ENCODE peak calls at places on chromosomes 2 and 18, in six cellular contexts. F, Q, P, W, V and U are unnamed samples.

GRCh38 chr2:144132357-144132756 is 387.6 kb downstream of the ZEB2 start:
- DNase-seq in Q (no peak), P (no peak), V (no peak), W (no peak), F (no peak), U (peak)

GRCh38 chr2:147479363-147479762 is 365.5 kb upstream of the ACVR2A start:
- DNase-seq in V (no peak), P (no peak), F (no peak), W (no peak), Q (no peak), U (no peak)

GRCh38 chr18:62720048-62720447 is 4.7 kb downstream of the PHLPP1 start:
- DNase-seq in P (no peak), F (no peak), W (no peak), Q (no peak), V (no peak), U (no peak)

GRCh38 chr2:73851274-73851673 is 22.5 kb downstream of the STAMBP start:
- DNase-seq in Q (no peak), V (no peak), F (no peak), W (no peak), P (no peak), U (no peak)

GRCh38 chr2:237213325-237214040 is 127.8 kb downstream of the COPS8 start:
- DNase-seq in P (no peak), F (peak), Q (peak), V (no peak), W (no peak), U (peak)

GRCh38 chr2:169755083-169755870 is 21.6 kb downstream of the KLHL23 start:
- DNase-seq in W (no peak), Q (no peak), P (no peak), V (no peak), F (no peak), U (no peak)

GRCh38 chr2:65565681-65566080 is 133.3 kb upstream of the SPRED2 start:
- DNase-seq in F (no peak), Q (no peak), P (no peak), W (no peak), V (no peak), U (no peak)

GRCh38 chr2:216078776-216079175 is 2.8 kb downstream of the PECR start:
- DNase-seq in V (no peak), F (no peak), W (no peak), P (no peak), Q (no peak), U (no peak)

GRCh38 chr2:148814853-148815419 is 60.1 kb upstream of the KIF5C start:
- DNase-seq in V (no peak), W (no peak), F (peak), Q (no peak), P (no peak), U (no peak)

GRCh38 chr2:66301073-66301766 is 133.7 kb upstream of the MEIS1 start:
- DNase-seq in P (peak), F (peak), V (peak), W (no peak), Q (peak), U (no peak)

GRCh38 chr2:105294844-105295481 is 34.6 kb downstream of the TGFBRAP1 start:
- DNase-seq in Q (no peak), F (no peak), V (no peak), P (no peak), W (peak), U (peak)

GRCh38 chr2:23427976-23428375 is 43.0 kb downstream of the KLHL29 start:
- DNase-seq in Q (no peak), F (no peak), W (no peak), V (no peak), P (no peak), U (no peak)

GRCh38 chr2:23430263-23430662 is 45.3 kb downstream of the KLHL29 start:
- DNase-seq in F (no peak), P (no peak), V (no peak), W (peak), Q (no peak), U (peak)

GRCh38 chr2:23427350-23427749 is 42.4 kb downstream of the KLHL29 start:
- DNase-seq in W (no peak), P (no peak), F (no peak), Q (no peak), V (no peak), U (no peak)

GRCh38 chr2:23426284-23426905 is 41.4 kb downstream of the KLHL29 start:
- DNase-seq in F (peak), W (no peak), Q (peak), V (no peak), P (no peak), U (peak)

GRCh38 chr2:23429036-23429435 is 44.1 kb downstream of the KLHL29 start:
- DNase-seq in F (no peak), P (no peak), Q (no peak), W (no peak), V (no peak), U (no peak)
- H3K27ac ChIP-seq in F (no peak), P (no peak), Q (no peak), W (no peak), V (peak), U (no peak)

GRCh38 chr2:49105506-49105905 is 48.8 kb downstream of the FSHR start:
- DNase-seq in F (no peak), P (no peak), W (no peak), Q (no peak), V (no peak), U (no peak)

DNA sequence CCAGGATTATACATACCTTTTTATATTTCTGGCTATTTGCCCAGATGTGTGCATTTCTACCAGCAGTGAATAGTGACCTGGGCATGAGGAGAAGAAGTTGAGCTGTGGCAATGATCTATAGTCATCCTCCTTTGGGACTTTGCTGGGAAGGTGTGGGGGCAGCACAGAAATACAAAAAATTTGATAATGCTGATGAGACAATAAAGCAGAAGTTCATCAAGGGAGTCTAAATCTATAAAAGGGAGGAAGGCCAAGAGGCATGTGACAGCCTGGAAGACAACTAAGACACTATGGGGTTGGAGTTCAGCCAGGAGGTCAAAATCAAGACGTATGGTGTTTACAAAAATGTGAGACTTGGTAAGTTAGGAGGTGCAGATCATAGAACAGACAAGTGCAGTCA is 52.2 kb downstream of the FSHR start:
- DNase-seq in V (no peak), W (no peak), P (no peak), F (no peak), Q (no peak), U (no peak)
- H3K4me3 ChIP-seq in V (no peak), W (no peak), P (no peak), F (no peak), Q (no peak), U (no peak)

GRCh38 chr2:1769703-1770422 is 25.5 kb upstream of the PXDN start:
- DNase-seq in V (no peak), W (no peak), Q (peak), P (peak), F (peak), U (peak)

GRCh38 chr2:1767939-1768691 is 23.8 kb upstream of the PXDN start:
- DNase-seq in F (no peak), Q (no peak), P (no peak), V (no peak), W (no peak), U (no peak)

GRCh38 chr2:1766851-1767771 is 22.8 kb upstream of the PXDN start:
- DNase-seq in V (no peak), F (no peak), W (no peak), P (no peak), Q (no peak), U (no peak)

GRCh38 chr2:1770566-1771380 is 26.5 kb upstream of the PXDN start:
- DNase-seq in W (no peak), P (no peak), V (no peak), Q (no peak), F (no peak), U (no peak)

GRCh38 chr2:1766400-1766799 is 22.1 kb upstream of the PXDN start:
- DNase-seq in W (no peak), V (no peak), Q (no peak), P (no peak), F (no peak), U (no peak)
- TF ChIP-seq CTCF in W (no peak), V (no peak), Q (no peak), P (no peak), F (no peak), U (no peak)

DNA sequence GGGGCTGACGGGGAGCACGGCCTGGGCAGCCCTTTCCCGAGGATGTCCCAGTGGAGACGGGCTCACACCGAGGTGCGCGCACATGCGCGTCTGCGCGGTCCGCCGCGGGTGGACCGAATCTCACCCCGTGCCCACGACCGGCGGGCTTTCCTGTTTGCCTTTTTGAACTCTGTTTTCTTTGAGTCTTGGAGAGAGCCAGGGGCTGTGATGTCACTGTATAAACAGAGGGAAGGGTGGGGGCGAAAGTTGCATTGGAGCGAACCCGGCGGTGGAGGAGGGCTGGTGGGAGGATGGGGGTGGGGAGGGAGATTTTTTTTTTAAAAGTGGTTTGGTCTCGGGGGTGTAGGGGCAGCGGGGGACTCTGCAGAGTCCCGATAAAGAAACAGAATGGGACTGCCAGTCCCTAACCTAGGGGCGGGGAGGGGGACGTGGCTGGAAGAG is 141.2 kb upstream of the CTAGE1 start:
- DNase-seq in P (peak), W (no peak), V (peak), Q (peak), F (peak), U (peak)
- H3K27ac ChIP-seq in P (peak), W (no peak), V (peak), Q (peak), F (peak), U (peak)

DNA sequence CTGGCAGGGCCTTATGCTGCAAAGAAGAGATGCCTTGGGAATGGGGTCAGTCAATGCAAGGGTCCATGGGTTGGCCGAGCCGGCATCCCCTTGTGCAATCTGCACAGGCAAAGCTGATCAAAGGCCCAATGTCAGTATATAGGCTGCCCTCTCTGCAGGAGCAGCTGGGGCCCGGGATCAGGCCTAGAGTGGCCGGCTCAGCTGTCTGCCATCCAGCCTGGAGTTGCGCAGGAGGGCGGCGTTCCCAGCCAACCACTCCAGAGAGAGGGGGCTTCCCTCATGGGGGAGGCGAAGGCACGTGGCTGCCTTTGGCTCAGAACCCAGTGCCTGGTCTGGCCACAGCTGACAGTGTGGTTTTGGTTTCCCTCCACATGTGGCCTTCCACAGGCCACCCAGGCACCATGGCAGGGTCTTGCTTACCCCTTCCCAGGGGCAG is 3.9 kb downstream of the INPP5D start:
- DNase-seq in V (peak), F (no peak), W (no peak), P (no peak), Q (no peak), U (no peak)
- H3K4me3 ChIP-seq in V (no peak), F (no peak), W (no peak), P (no peak), Q (no peak), U (no peak)

GRCh38 chr2:7672027-7672684 is 754.9 kb downstream of the RNF144A start:
- DNase-seq in Q (peak), F (no peak), P (no peak), W (peak), V (peak), U (peak)
- TF ChIP-seq CTCF in Q (peak), F (peak), P (no peak), W (peak), V (peak), U (peak)